ENCODE peak calls at places on chromosome 22, in ten cellular contexts. L, I, D, V, T, S, K, W, X and B are unnamed samples.
A peak's percentile ranks its signal among the peaks of the same experiment; 100 is the strongest.

GRCh38 chr22:22086501-22087158 is 104.0 kb upstream of the TOP3B start:
- DNase-seq in I (no peak), X (no peak), L (no peak), S (peak; percentile 60), V (no peak), T (no peak), D (no peak), W (no peak), K (no peak), B (no peak)

GRCh38 chr22:30167327-30167726 is 79.2 kb downstream of the LIF start:
- DNase-seq in L (no peak), K (no peak), V (no peak), S (no peak), D (no peak), T (no peak), X (no peak), I (no peak), W (no peak), B (no peak)

GRCh38 chr22:35307892-35308291 is 8.2 kb downstream of the TOM1 start:
- DNase-seq in K (no peak), I (no peak), D (no peak), V (no peak), X (no peak), S (no peak), W (peak; percentile 13), T (no peak), L (no peak), B (no peak)

GRCh38 chr22:43147821-43148220 is 3.5 kb upstream of the TSPO start:
- DNase-seq in D (no peak), V (no peak), W (peak; percentile 75), X (no peak), I (no peak), T (no peak), K (no peak), L (no peak), S (no peak), B (no peak)

GRCh38 chr22:25919452-25919851 is 177.5 kb downstream of the MYO18B start:
- DNase-seq in V (no peak), X (no peak), S (no peak), T (no peak), L (no peak), I (no peak), K (no peak), D (no peak), W (no peak), B (no peak)

GRCh38 chr22:49703391-49703926 is 124.2 kb downstream of the BRD1 start:
- DNase-seq in I (no peak), K (no peak), X (no peak), L (no peak), V (no peak), S (no peak), D (no peak), T (no peak), W (no peak), B (no peak)

GRCh38 chr22:30228509-30229359 is 17.8 kb downstream of the LIF start:
- DNase-seq in S (peak; percentile 48), K (peak; percentile 93), V (no peak), L (no peak), W (no peak), D (no peak), I (no peak), T (peak; percentile 82), X (peak; percentile 99), B (peak; percentile 91)

GRCh38 chr22:27654536-27655445 is 146.8 kb downstream of the MN1 start:
- DNase-seq in V (no peak), S (no peak), L (peak; percentile 53), T (no peak), X (no peak), W (no peak), D (peak; percentile 26), K (no peak), I (peak; percentile 85), B (peak; percentile 69)

GRCh38 chr22:40023226-40023925 is 28.6 kb downstream of the FAM83F start:
- DNase-seq in S (no peak), X (no peak), V (no peak), L (peak; percentile 63), I (no peak), K (no peak), W (no peak), T (no peak), D (no peak), B (no peak)

GRCh38 chr22:21949948-21950347 is 2.7 kb downstream of the PPM1F start:
- DNase-seq in K (no peak), I (no peak), D (no peak), W (no peak), V (no peak), T (no peak), L (no peak), X (no peak), S (no peak), B (no peak)

GRCh38 chr22:43263645-43264514 is 76.9 kb upstream of the TTLL12 start:
- DNase-seq in D (peak; percentile 73), X (peak; percentile 78), K (no peak), W (peak; percentile 83), S (peak; percentile 70), V (peak; percentile 48), L (no peak), T (no peak), I (no peak), B (peak; percentile 83)

GRCh38 chr22:49867303-49868250 is 13.9 kb downstream of the ZBED4 start:
- DNase-seq in V (no peak), L (no peak), K (no peak), W (no peak), D (no peak), T (no peak), X (no peak), I (no peak), S (no peak), B (no peak)

GRCh38 chr22:23216331-23217170 is 36.2 kb downstream of the BCR start:
- DNase-seq in T (no peak), D (no peak), I (no peak), S (no peak), W (no peak), L (no peak), K (no peak), V (no peak), X (no peak), B (no peak)

GRCh38 chr22:27170491-27170890 is 513.1 kb downstream of the MIAT start:
- DNase-seq in T (peak; percentile 69), S (peak; percentile 99), K (no peak), V (peak; percentile 29), L (no peak), W (no peak), D (peak; percentile 11), X (no peak), I (no peak), B (no peak)

GRCh38 chr22:48198489-48199459 is 1436.3 kb downstream of the TBC1D22A start:
- DNase-seq in W (no peak), X (no peak), V (no peak), D (no peak), K (no peak), L (no peak), S (no peak), I (peak; percentile 34), T (no peak), B (peak; percentile 13)

GRCh38 chr22:21989049-21989448 is 6.5 kb upstream of the TOP3B start:
- DNase-seq in L (no peak), T (no peak), I (no peak), S (no peak), W (no peak), D (no peak), K (no peak), V (no peak), X (no peak), B (no peak)

GRCh38 chr22:19289475-19290161 is 1.9 kb downstream of the CLTCL1 start:
- DNase-seq in S (peak; percentile 70), L (no peak), X (no peak), W (no peak), K (peak; percentile 62), I (no peak), T (no peak), D (peak; percentile 49), V (no peak), B (no peak)
- H3K4me2 ChIP-seq in S (peak overlapping the region; percentile 92), L (no peak overlapping the region), X (no peak overlapping the region), W (no peak overlapping the region), K (peak overlapping the region; percentile 100), I (no peak overlapping the region), T (peak overlapping the region; percentile 80), D (peak overlapping the region; percentile 17), V (no peak overlapping the region), B (no peak overlapping the region)

GRCh38 chr22:24433001-24433867 is 5.8 kb downstream of the ADORA2A start:
- DNase-seq in X (no peak), K (no peak), D (no peak), I (no peak), W (no peak), V (no peak), T (no peak), L (no peak), S (no peak), B (no peak)
- H3K4me1 ChIP-seq in X (peaks cover 17% of the 10 kb centered on the region), K (peaks cover 3% of the 10 kb centered on the region), D (peaks cover 15% of the 10 kb centered on the region), I (peaks cover 5% of the 10 kb centered on the region), W (peaks cover 82% of the 10 kb centered on the region), V (no peaks in the 10 kb centered on the region), T (no peaks in the 10 kb centered on the region), L (no peaks in the 10 kb centered on the region), S (peaks cover 41% of the 10 kb centered on the region), B (no peaks in the 10 kb centered on the region)

GRCh38 chr22:46044718-46045458 is 67.9 kb upstream of the WNT7B start:
- DNase-seq in V (no peak), T (no peak), D (no peak), L (peak; percentile 41), K (no peak), S (no peak), X (no peak), I (peak; percentile 76), W (no peak), B (no peak)
- H3K4me3 ChIP-seq in V (no peak overlapping the region), T (no peak overlapping the region), D (peak overlapping the region; percentile 84), L (peak overlapping the region; percentile 44), K (peak overlapping the region; percentile 81), S (peak overlapping the region; percentile 76), X (no peak overlapping the region), I (peak overlapping the region; percentile 56), W (peak overlapping the region; percentile 40), B (peak overlapping the region; percentile 2)

DNA sequence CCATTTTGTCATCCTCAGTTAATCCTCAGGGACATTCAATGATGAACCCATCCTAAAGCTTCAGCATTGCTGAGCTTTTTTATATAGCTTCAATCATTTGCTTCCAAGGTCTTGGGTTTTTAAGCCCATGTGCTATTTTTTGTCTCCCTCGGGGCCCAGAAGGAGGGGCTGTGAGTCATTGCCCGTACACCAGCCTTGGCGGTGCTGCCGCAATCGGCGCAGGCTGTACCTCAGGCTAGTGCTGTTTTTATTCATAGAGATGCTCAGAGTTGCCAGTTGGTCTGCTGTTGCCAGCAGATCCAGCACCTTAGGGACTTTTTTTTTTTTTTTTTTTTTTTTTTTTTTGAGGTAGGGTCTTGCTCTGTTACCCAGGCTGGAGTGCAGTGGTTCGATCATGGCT is 35.5 kb downstream of the ACO2 start:
- DNase-seq in W (no peak), X (no peak), V (no peak), D (no peak), S (peak; percentile 76), K (no peak), T (no peak), I (no peak), L (no peak), B (no peak)
- H3K4me2 ChIP-seq in W (no peak overlapping the region), X (no peak overlapping the region), V (no peak overlapping the region), D (no peak overlapping the region), S (no peak overlapping the region), K (no peak overlapping the region), T (no peak overlapping the region), I (no peak overlapping the region), L (no peak overlapping the region), B (no peak overlapping the region)